ENCODE peak calls at places on chromosomes 13 and 19, in nine cellular contexts. One of them, this sample, is unnamed.
A peak's percentile ranks its signal among the peaks of the same experiment; 100 is the strongest.

GRCh38 chr13:37094840-37095239 is 10.6 kb downstream of the CSNK1A1L start:
- DNase-seq in GM12878: no peak
- DNase-seq in A673: no peak
- DNase-seq in fibroblast of lung: no peak
- DNase-seq in hepatocyte: no peak
- DNase-seq in PC-3: no peak
- DNase-seq in astrocyte: no peak
- DNase-seq in HCT116: no peak
- DNase-seq in H1: no peak
- DNase-seq in this sample: no peak

GRCh38 chr19:57708641-57709354 is at the start of gene ZNF154:
- DNase-seq in GM12878: no peak
- DNase-seq in A673: peak; percentile 50
- DNase-seq in fibroblast of lung: peak; percentile 79
- DNase-seq in hepatocyte: peak; percentile 87
- DNase-seq in PC-3: no peak
- DNase-seq in astrocyte: peak; percentile 71
- DNase-seq in HCT116: no peak
- DNase-seq in H1: peak; percentile 81
- DNase-seq in this sample: peak; percentile 94

GRCh38 chr19:32661318-32661717 is 13.7 kb downstream of the ANKRD27 start:
- DNase-seq in GM12878: no peak
- DNase-seq in A673: no peak
- DNase-seq in fibroblast of lung: no peak
- DNase-seq in hepatocyte: no peak
- DNase-seq in PC-3: no peak
- DNase-seq in astrocyte: no peak
- DNase-seq in HCT116: no peak
- DNase-seq in H1: no peak
- DNase-seq in this sample: no peak

GRCh38 chr13:91797567-91797966 is 399.1 kb downstream of the GPC5 start:
- DNase-seq in GM12878: no peak
- DNase-seq in A673: no peak
- DNase-seq in fibroblast of lung: no peak
- DNase-seq in hepatocyte: no peak
- DNase-seq in PC-3: no peak
- DNase-seq in astrocyte: no peak
- DNase-seq in HCT116: no peak
- DNase-seq in H1: no peak
- DNase-seq in this sample: no peak

GRCh38 chr19:18218159-18218558 is 8.1 kb downstream of the PDE4C start:
- DNase-seq in GM12878: no peak
- DNase-seq in A673: no peak
- DNase-seq in fibroblast of lung: no peak
- DNase-seq in hepatocyte: no peak
- DNase-seq in PC-3: no peak
- DNase-seq in astrocyte: no peak
- DNase-seq in HCT116: no peak
- DNase-seq in H1: no peak
- DNase-seq in this sample: no peak

GRCh38 chr19:18699403-18700054 is 16.0 kb downstream of the CRTC1 start:
- DNase-seq in GM12878: no peak
- DNase-seq in A673: no peak
- DNase-seq in fibroblast of lung: no peak
- DNase-seq in hepatocyte: no peak
- DNase-seq in PC-3: peak; percentile 31
- DNase-seq in astrocyte: no peak
- DNase-seq in HCT116: no peak
- DNase-seq in H1: no peak
- DNase-seq in this sample: no peak

GRCh38 chr13:64471916-64472315 is 2758.2 kb downstream of the PCDH9 start:
- DNase-seq in GM12878: no peak
- DNase-seq in A673: peak; percentile 75
- DNase-seq in fibroblast of lung: peak; percentile 51
- DNase-seq in hepatocyte: peak; percentile 37
- DNase-seq in PC-3: peak; percentile 48
- DNase-seq in astrocyte: peak; percentile 45
- DNase-seq in HCT116: peak; percentile 8
- DNase-seq in H1: no peak
- DNase-seq in this sample: no peak

GRCh38 chr13:29716493-29716892 is 121.0 kb upstream of the SLC7A1 start:
- DNase-seq in GM12878: no peak
- DNase-seq in A673: no peak
- DNase-seq in fibroblast of lung: no peak
- DNase-seq in hepatocyte: no peak
- DNase-seq in PC-3: no peak
- DNase-seq in astrocyte: no peak
- DNase-seq in HCT116: no peak
- DNase-seq in H1: no peak
- DNase-seq in this sample: no peak

GRCh38 chr19:4970558-4971423 is 1.9 kb downstream of the KDM4B start:
- DNase-seq in GM12878: no peak
- DNase-seq in A673: peak; percentile 26
- DNase-seq in fibroblast of lung: no peak
- DNase-seq in hepatocyte: no peak
- DNase-seq in PC-3: peak; percentile 49
- DNase-seq in astrocyte: no peak
- DNase-seq in HCT116: no peak
- DNase-seq in H1: no peak
- DNase-seq in this sample: peak; percentile 65

GRCh38 chr19:14394167-14394566 is 12.9 kb downstream of the ADGRE5 start:
- DNase-seq in GM12878: no peak
- DNase-seq in A673: no peak
- DNase-seq in fibroblast of lung: no peak
- DNase-seq in hepatocyte: no peak
- DNase-seq in PC-3: no peak
- DNase-seq in astrocyte: no peak
- DNase-seq in HCT116: no peak
- DNase-seq in H1: no peak
- DNase-seq in this sample: no peak

GRCh38 chr19:13104848-13105646 is 2.4 kb upstream of the LYL1 start:
- DNase-seq in GM12878: no peak
- DNase-seq in A673: no peak
- DNase-seq in fibroblast of lung: no peak
- DNase-seq in hepatocyte: no peak
- DNase-seq in PC-3: no peak
- DNase-seq in astrocyte: no peak
- DNase-seq in HCT116: no peak
- DNase-seq in H1: no peak
- DNase-seq in this sample: no peak

GRCh38 chr19:56088454-56089215 is 32.5 kb downstream of the ZNF787 start:
- DNase-seq in GM12878: no peak
- DNase-seq in A673: no peak
- DNase-seq in fibroblast of lung: no peak
- DNase-seq in hepatocyte: no peak
- DNase-seq in PC-3: no peak
- DNase-seq in astrocyte: no peak
- DNase-seq in HCT116: no peak
- DNase-seq in H1: no peak
- DNase-seq in this sample: no peak

GRCh38 chr13:27979001-27979643 is 9.4 kb downstream of the URAD start:
- DNase-seq in GM12878: no peak
- DNase-seq in A673: no peak
- DNase-seq in fibroblast of lung: no peak
- DNase-seq in hepatocyte: no peak
- DNase-seq in PC-3: no peak
- DNase-seq in astrocyte: no peak
- DNase-seq in HCT116: no peak
- DNase-seq in H1: no peak
- DNase-seq in this sample: peak; percentile 44

GRCh38 chr19:40190891-40191835 is at the start of gene MAP3K10:
- DNase-seq in GM12878: peak; percentile 12
- DNase-seq in A673: peak; percentile 75
- DNase-seq in fibroblast of lung: peak; percentile 67
- DNase-seq in hepatocyte: peak; percentile 88
- DNase-seq in PC-3: peak; percentile 61
- DNase-seq in astrocyte: peak; percentile 51
- DNase-seq in HCT116: no peak
- DNase-seq in H1: peak; percentile 82
- DNase-seq in this sample: peak; percentile 89

GRCh38 chr13:100434010-100434763 is 154.4 kb downstream of the GGACT start:
- DNase-seq in GM12878: peak; percentile 44
- DNase-seq in A673: no peak
- DNase-seq in fibroblast of lung: peak; percentile 73
- DNase-seq in hepatocyte: no peak
- DNase-seq in PC-3: peak; percentile 30
- DNase-seq in astrocyte: peak; percentile 64
- DNase-seq in HCT116: peak; percentile 78
- DNase-seq in H1: no peak
- DNase-seq in this sample: no peak

GRCh38 chr19:30207357-30207756 is 164.8 kb upstream of the ZNF536 start:
- DNase-seq in GM12878: no peak
- DNase-seq in A673: no peak
- DNase-seq in fibroblast of lung: no peak
- DNase-seq in hepatocyte: no peak
- DNase-seq in PC-3: no peak
- DNase-seq in astrocyte: no peak
- DNase-seq in HCT116: no peak
- DNase-seq in H1: peak; percentile 22
- DNase-seq in this sample: no peak

GRCh38 chr19:43467276-43467675 is 1.9 kb upstream of the LYPD3 start:
- DNase-seq in GM12878: no peak
- DNase-seq in A673: no peak
- DNase-seq in fibroblast of lung: no peak
- DNase-seq in hepatocyte: no peak
- DNase-seq in PC-3: peak; percentile 23
- DNase-seq in astrocyte: no peak
- DNase-seq in HCT116: no peak
- DNase-seq in H1: no peak
- DNase-seq in this sample: no peak

GRCh38 chr13:43289458-43290255 is 266.3 kb downstream of the DNAJC15 start:
- DNase-seq in GM12878: no peak
- DNase-seq in A673: no peak
- DNase-seq in fibroblast of lung: peak; percentile 29
- DNase-seq in hepatocyte: no peak
- DNase-seq in PC-3: no peak
- DNase-seq in astrocyte: peak; percentile 22
- DNase-seq in HCT116: no peak
- DNase-seq in H1: no peak
- DNase-seq in this sample: no peak

GRCh38 chr13:110676511-110677204 is 29.3 kb downstream of the CARS2 start:
- DNase-seq in GM12878: peak; percentile 63
- DNase-seq in A673: no peak
- DNase-seq in fibroblast of lung: no peak
- DNase-seq in hepatocyte: no peak
- DNase-seq in PC-3: no peak
- DNase-seq in astrocyte: no peak
- DNase-seq in HCT116: no peak
- DNase-seq in H1: no peak
- DNase-seq in this sample: no peak

GRCh38 chr13:29707876-29708543 is 112.5 kb upstream of the SLC7A1 start:
- DNase-seq in GM12878: no peak
- DNase-seq in A673: peak; percentile 56
- DNase-seq in fibroblast of lung: peak; percentile 44
- DNase-seq in hepatocyte: peak; percentile 53
- DNase-seq in PC-3: peak; percentile 49
- DNase-seq in astrocyte: no peak
- DNase-seq in HCT116: peak; percentile 21
- DNase-seq in H1: peak; percentile 79
- DNase-seq in this sample: peak; percentile 74

GRCh38 chr13:75795274-75795673 is 159.1 kb downstream of the LMO7 start:
- DNase-seq in GM12878: no peak
- DNase-seq in A673: no peak
- DNase-seq in fibroblast of lung: no peak
- DNase-seq in hepatocyte: no peak
- DNase-seq in PC-3: no peak
- DNase-seq in astrocyte: no peak
- DNase-seq in HCT116: no peak
- DNase-seq in H1: no peak
- DNase-seq in this sample: no peak

GRCh38 chr13:28012383-28012782 is 23.9 kb upstream of the URAD start:
- DNase-seq in GM12878: no peak
- DNase-seq in A673: no peak
- DNase-seq in fibroblast of lung: no peak
- DNase-seq in hepatocyte: no peak
- DNase-seq in PC-3: peak; percentile 55
- DNase-seq in astrocyte: no peak
- DNase-seq in HCT116: no peak
- DNase-seq in H1: no peak
- DNase-seq in this sample: no peak

GRCh38 chr19:28403698-28404099 is 809.3 kb downstream of the UQCRFS1 start:
- DNase-seq in GM12878: no peak
- DNase-seq in A673: no peak
- DNase-seq in fibroblast of lung: no peak
- DNase-seq in hepatocyte: no peak
- DNase-seq in PC-3: no peak
- DNase-seq in astrocyte: no peak
- DNase-seq in HCT116: no peak
- DNase-seq in H1: no peak
- DNase-seq in this sample: no peak
- H3K27me3 ChIP-seq in GM12878: no peaks in the 10 kb centered on the region
- H3K27me3 ChIP-seq in A673: no peaks in the 10 kb centered on the region
- H3K27me3 ChIP-seq in fibroblast of lung: no peaks in the 10 kb centered on the region
- H3K27me3 ChIP-seq in hepatocyte: no peaks in the 10 kb centered on the region
- H3K27me3 ChIP-seq in PC-3: no peaks in the 10 kb centered on the region
- H3K27me3 ChIP-seq in astrocyte: no peaks in the 10 kb centered on the region
- H3K27me3 ChIP-seq in HCT116: no peaks in the 10 kb centered on the region
- H3K27me3 ChIP-seq in H1: no peaks in the 10 kb centered on the region
- H3K27me3 ChIP-seq in this sample: no peaks in the 10 kb centered on the region

GRCh38 chr13:25046985-25047660 is 48.8 kb upstream of the PABPC3 start:
- DNase-seq in GM12878: no peak
- DNase-seq in A673: peak; percentile 56
- DNase-seq in fibroblast of lung: peak; percentile 49
- DNase-seq in hepatocyte: peak; percentile 43
- DNase-seq in PC-3: no peak
- DNase-seq in astrocyte: peak; percentile 26
- DNase-seq in HCT116: no peak
- DNase-seq in H1: peak; percentile 80
- DNase-seq in this sample: peak; percentile 83
- TF ChIP-seq EZH2 in GM12878: no peak
- TF ChIP-seq EZH2 in A673: no peak
- TF ChIP-seq EZH2 in fibroblast of lung: peak; percentile 74
- TF ChIP-seq EZH2 in hepatocyte: no peak
- TF ChIP-seq EZH2 in PC-3: no peak
- TF ChIP-seq EZH2 in astrocyte: no peak
- TF ChIP-seq EZH2 in HCT116: no peak
- TF ChIP-seq EZH2 in H1: no peak
- TF ChIP-seq EZH2 in this sample: peak; percentile 22

GRCh38 chr19:46076031-46076880 is 35.5 kb upstream of the IGFL4 start:
- DNase-seq in GM12878: no peak
- DNase-seq in A673: no peak
- DNase-seq in fibroblast of lung: no peak
- DNase-seq in hepatocyte: no peak
- DNase-seq in PC-3: peak; percentile 6
- DNase-seq in astrocyte: no peak
- DNase-seq in HCT116: no peak
- DNase-seq in H1: no peak
- DNase-seq in this sample: no peak
- TF ChIP-seq CTCF in GM12878: no peak
- TF ChIP-seq CTCF in A673: no peak
- TF ChIP-seq CTCF in fibroblast of lung: no peak
- TF ChIP-seq CTCF in hepatocyte: no peak
- TF ChIP-seq CTCF in PC-3: peak; percentile 17
- TF ChIP-seq CTCF in astrocyte: peak; percentile 21
- TF ChIP-seq CTCF in HCT116: peak; percentile 29
- TF ChIP-seq CTCF in H1: no peak
- TF ChIP-seq CTCF in this sample: peak; percentile 34

DNA sequence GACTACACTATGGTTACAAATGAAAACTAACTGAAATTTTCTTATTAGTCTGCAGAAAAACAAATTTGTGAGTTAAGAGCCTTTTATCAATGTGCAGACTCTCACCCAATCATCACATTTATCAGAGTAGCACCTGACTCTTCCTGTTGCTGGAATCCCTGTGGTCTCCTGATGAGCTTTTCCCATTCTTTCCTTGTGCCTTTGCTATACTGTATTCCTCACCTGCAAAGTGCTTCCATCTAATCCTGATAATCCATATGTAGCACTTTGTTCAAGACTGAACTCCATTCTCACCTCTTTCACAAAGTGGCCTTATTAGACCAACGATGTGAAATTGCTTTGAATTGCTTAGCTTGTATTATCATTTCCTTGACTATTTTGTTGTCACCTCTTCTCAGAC is 225.3 kb downstream of the LHFPL6 start:
- DNase-seq in GM12878: no peak
- DNase-seq in A673: no peak
- DNase-seq in fibroblast of lung: no peak
- DNase-seq in hepatocyte: no peak
- DNase-seq in PC-3: no peak
- DNase-seq in astrocyte: no peak
- DNase-seq in HCT116: no peak
- DNase-seq in H1: no peak
- DNase-seq in this sample: no peak
- H3K27me3 ChIP-seq in GM12878: no peaks in the 10 kb centered on the region
- H3K27me3 ChIP-seq in A673: no peaks in the 10 kb centered on the region
- H3K27me3 ChIP-seq in fibroblast of lung: no peaks in the 10 kb centered on the region
- H3K27me3 ChIP-seq in hepatocyte: no peaks in the 10 kb centered on the region
- H3K27me3 ChIP-seq in PC-3: no peaks in the 10 kb centered on the region
- H3K27me3 ChIP-seq in astrocyte: no peaks in the 10 kb centered on the region
- H3K27me3 ChIP-seq in HCT116: peaks cover 5% of the 10 kb centered on the region
- H3K27me3 ChIP-seq in H1: peaks cover 28% of the 10 kb centered on the region
- H3K27me3 ChIP-seq in this sample: peaks cover 18% of the 10 kb centered on the region